ENCODE peak calls at places on chromosomes 3 and 15, in five cellular contexts. Q is astrocyte, W is PC-3, F is hepatocyte, H is neural progenitor cell. I is an unnamed sample. For H3K36me3, the result is how much of the 10 kb centered on the place peaks cover.

GRCh38 chr3:107241217-107241616 is 136.0 kb upstream of the CCDC54 start:
- DNase-seq in W (peak), Q (no peak), F (peak), H (peak), I (peak)

GRCh38 chr3:50238549-50239026 is 2.6 kb downstream of the GNAI2 start:
- DNase-seq in F (peak), H (no peak), W (peak), Q (no peak), I (peak)

GRCh38 chr3:72997421-72997961 is 880 bp downstream of the PPP4R2 start:
- DNase-seq in Q (peak), H (peak), F (peak), W (peak), I (peak)

GRCh38 chr3:172648736-172649135 is 62.1 kb downstream of the NCEH1 start:
- DNase-seq in Q (no peak), H (no peak), F (no peak), W (no peak), I (no peak)

GRCh38 chr15:95134306-95135100 is 903.1 kb downstream of the MCTP2 start:
- DNase-seq in F (no peak), Q (peak), W (no peak), H (no peak), I (no peak)

GRCh38 chr15:67103869-67104268 is 38.5 kb downstream of the SMAD3 start:
- DNase-seq in F (no peak), Q (no peak), H (no peak), W (no peak), I (no peak)

GRCh38 chr3:152299243-152299976 is 30.7 kb downstream of the MBNL1 start:
- DNase-seq in F (no peak), Q (no peak), H (no peak), W (no peak), I (no peak)

GRCh38 chr3:173109143-173109542 is 31.9 kb downstream of the SPATA16 start:
- DNase-seq in Q (peak), F (no peak), H (peak), W (no peak), I (no peak)

GRCh38 chr3:27228805-27229204 is 140.4 kb downstream of the NEK10 start:
- DNase-seq in Q (no peak), H (peak), W (peak), F (no peak), I (peak)

GRCh38 chr3:123817413-123817812 is 66.7 kb downstream of the MYLK start:
- DNase-seq in H (no peak), Q (peak), F (no peak), W (no peak), I (no peak)

DNA sequence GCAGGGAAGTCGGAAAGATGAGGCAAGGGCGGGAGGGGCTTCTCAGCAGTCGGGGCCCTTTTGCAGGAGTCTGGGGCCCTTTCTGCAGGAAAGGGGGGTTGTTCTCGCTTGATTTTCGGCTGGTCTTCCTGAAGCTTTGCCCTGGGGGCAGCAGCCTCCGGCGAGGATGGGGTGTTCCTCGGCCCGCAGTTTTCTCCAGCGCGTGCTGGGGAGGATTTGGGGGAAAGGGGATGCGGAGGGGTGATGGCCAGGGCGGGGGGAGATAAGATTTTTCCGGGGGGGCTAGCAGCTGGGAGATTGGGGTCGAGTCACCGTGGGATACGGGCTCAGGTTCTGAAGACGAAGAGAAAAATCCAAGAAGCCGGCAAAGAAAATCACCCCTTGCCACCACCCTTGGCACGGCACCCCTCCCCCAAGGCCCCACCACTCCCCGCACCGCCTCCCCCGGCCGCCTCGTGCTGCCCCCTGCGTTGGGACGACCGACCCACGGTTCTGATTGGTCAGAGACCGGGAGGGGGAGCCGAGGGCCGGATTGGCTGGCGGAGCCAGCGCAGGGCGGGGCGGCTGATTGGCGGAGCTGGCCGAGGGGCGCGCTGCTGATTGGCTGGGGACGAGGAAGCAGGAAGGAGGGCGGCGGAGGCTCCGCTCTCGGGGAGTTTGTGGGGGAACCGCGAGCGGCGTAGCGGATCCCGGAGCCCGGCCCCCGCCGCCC is at the start of gene BAHD1:
- DNase-seq in H (peak), Q (peak), F (peak), W (peak), I (peak)
- H3K4me3 ChIP-seq in H (peak), Q (peak), F (peak), W (peak), I (peak)

GRCh38 chr3:143036557-143036956 is 35.2 kb downstream of the U2SURP start:
- DNase-seq in Q (no peak), W (no peak), F (peak), H (no peak), I (no peak)

GRCh38 chr3:143037867-143038266 is 36.5 kb downstream of the U2SURP start:
- DNase-seq in H (no peak), F (no peak), Q (no peak), W (no peak), I (no peak)

GRCh38 chr3:143041901-143042300 is 40.5 kb downstream of the U2SURP start:
- DNase-seq in Q (no peak), W (no peak), F (no peak), H (no peak), I (no peak)

GRCh38 chr3:143035466-143036214 is 34.3 kb downstream of the U2SURP start:
- DNase-seq in W (no peak), Q (no peak), H (no peak), F (no peak), I (no peak)

GRCh38 chr3:143040264-143040879 is 39.0 kb downstream of the U2SURP start:
- DNase-seq in F (peak), W (peak), Q (peak), H (peak), I (no peak)
- H3K36me3 ChIP-seq in F (under half), W (under half), Q (under half), H (half or more), I (under half)

DNA sequence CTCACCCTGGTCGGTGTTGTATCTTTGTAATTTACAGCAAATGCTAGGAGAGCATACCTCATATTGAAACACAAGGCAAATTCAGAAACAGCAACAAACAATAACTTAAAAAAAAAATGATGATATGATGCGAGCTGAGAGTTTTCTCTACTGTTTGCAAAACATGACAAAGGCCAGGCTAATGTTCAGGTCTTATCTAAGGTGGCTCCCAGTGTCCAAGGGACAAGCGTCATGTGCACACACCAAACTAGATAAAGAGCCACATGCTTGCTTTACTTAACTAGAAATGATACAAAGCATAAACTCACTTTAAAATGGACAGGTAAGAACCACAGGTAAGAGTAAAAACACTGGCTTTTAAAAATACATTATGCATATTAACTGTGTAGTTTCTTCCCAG is 375.9 kb downstream of the FOXP1 start:
- DNase-seq in F (peak), Q (no peak), W (no peak), H (no peak), I (no peak)
- H3K4me3 ChIP-seq in F (no peak), Q (no peak), W (no peak), H (no peak), I (no peak)

GRCh38 chr3:59549972-59550371 is 500.1 kb upstream of the CFAP20DC start:
- DNase-seq in F (no peak), H (no peak), Q (no peak), W (no peak), I (no peak)
- H3K36me3 ChIP-seq in F (under half), H (under half), Q (under half), W (under half), I (under half)

DNA sequence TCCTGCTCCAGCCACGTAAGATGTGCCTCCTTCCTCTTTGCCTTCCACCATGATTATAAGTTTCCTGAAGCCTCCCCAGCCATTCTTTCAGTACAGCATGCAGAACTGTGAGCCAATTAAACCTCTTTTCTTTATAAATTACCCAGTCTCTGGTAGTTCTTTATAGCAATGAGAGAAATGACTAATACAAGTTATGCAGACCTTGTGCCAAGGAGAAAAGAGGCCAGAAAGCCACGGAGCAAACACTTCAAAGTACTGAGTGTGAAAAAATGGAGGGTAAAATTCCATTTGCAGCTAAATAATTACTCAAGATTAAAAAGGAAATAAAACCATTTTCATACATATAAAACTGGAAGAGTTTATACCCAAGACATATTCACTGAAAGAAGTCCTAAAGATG is 213.6 kb upstream of the LINGO1 start:
- DNase-seq in Q (peak), H (no peak), F (no peak), W (no peak), I (no peak)
- H3K4me3 ChIP-seq in Q (no peak), H (no peak), F (no peak), W (no peak), I (no peak)

GRCh38 chr15:57253082-57253481 is 123.2 kb upstream of the CGNL1 start:
- DNase-seq in W (no peak), H (no peak), Q (no peak), F (no peak), I (no peak)

GRCh38 chr15:57251308-57251707 is 125.0 kb upstream of the CGNL1 start:
- DNase-seq in H (no peak), W (peak), F (no peak), Q (peak), I (no peak)

GRCh38 chr15:57255751-57256150 is 120.6 kb upstream of the CGNL1 start:
- DNase-seq in Q (no peak), H (no peak), F (no peak), W (no peak), I (no peak)

GRCh38 chr15:57248074-57248473 is 128.2 kb upstream of the CGNL1 start:
- DNase-seq in H (no peak), F (no peak), Q (no peak), W (no peak), I (no peak)

GRCh38 chr15:57251941-57252340 is 124.4 kb upstream of the CGNL1 start:
- DNase-seq in Q (peak), H (no peak), W (peak), F (no peak), I (no peak)
- H3K36me3 ChIP-seq in Q (under half), H (under half), W (under half), F (under half), I (under half)

DNA sequence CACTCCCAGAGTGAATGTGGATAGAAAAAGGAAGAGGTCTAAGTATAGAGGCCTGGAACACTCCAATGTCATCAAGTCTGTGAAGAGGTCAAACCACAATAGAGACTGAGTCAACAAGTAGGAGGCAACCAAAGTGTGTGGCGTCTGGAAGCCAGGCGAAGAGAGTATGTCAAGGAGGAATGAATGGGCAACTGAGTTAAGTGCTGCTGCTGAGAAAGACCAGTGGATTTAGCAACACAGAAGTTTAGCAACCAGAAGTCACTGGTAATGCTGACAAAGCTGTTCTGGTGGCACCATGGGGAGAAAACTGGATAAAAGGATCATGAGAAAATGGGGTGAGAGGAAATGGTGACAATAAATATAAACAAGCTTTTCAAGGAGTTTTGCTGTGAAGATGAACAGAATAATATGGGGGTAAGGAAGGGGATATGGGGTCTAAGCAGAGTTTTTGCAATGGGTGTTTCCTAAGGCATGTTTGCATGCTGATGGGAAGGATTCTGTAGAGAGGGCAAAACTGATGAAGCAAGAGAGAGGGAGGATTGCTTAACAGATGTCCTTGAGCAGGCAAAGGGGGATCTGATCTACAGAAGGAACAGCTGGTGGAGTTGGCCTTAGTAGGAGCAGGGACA is 38.4 kb downstream of the PCOLCE2 start:
- DNase-seq in Q (peak), H (no peak), F (peak), W (peak), I (no peak)
- H3K4me3 ChIP-seq in Q (no peak), H (no peak), F (no peak), W (no peak), I (no peak)

DNA sequence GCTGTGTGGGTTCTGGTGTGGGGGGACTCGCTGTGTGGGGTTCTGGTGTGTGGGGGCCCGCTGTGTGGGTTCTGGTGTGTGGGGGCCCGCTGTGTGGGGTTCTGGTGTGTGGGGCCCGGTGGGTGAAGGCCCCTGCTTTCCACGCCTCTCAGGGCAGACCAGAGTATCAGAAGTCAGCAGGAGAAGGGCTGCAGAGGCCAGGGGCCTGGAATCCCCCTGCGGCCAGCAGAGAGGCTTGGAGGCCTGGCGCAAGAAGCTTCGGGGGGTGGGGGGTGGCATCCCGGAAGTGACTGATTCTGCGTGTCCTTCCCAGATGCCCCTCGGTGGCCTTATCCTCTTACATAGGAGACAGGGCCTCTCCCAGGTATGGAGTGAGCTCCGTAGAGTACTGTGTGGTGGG is 37.4 kb downstream of the TNK2 start:
- DNase-seq in H (no peak), F (no peak), W (no peak), Q (no peak), I (peak)
- H3K36me3 ChIP-seq in H (under half), F (under half), W (under half), Q (under half), I (under half)

GRCh38 chr3:3085782-3086181 is 24.4 kb downstream of the IL5RA start:
- DNase-seq in H (no peak), Q (no peak), F (no peak), W (no peak), I (no peak)
- H3K4me3 ChIP-seq in H (no peak), Q (no peak), F (no peak), W (no peak), I (no peak)

I was measured in H7.